ENCODE peak calls at places on chromosomes 13 and 19, in nine cellular contexts. M is progenitor cell of endocrine pancreas; J is NCI-H774; U is BE2C; A is CD8-positive, alpha-beta T cell; B is prostate gland; K is activated naive CD8-positive, alpha-beta T cell treated with anti-CD3 and anti-CD28 coated beads, Interleukin-2, amount 50 U/mL, for 24 hours; Q is dermis microvascular lymphatic vessel endothelial cell; C is dermis blood vessel endothelial cell. D is an unnamed sample.

GRCh38 chr13:40231311-40231710 is 435.1 kb downstream of the FOXO1 start:
- DNase-seq in A (no peak), U (no peak), Q (no peak), J (no peak), K (no peak), B (no peak), M (no peak), C (peak; percentile 5), D (no peak)

GRCh38 chr13:45833663-45834062 is 17.9 kb downstream of the SIAH3 start:
- DNase-seq in A (no peak), Q (peak; percentile 35), C (peak; percentile 57), K (no peak), B (peak; percentile 51), U (no peak), M (no peak), J (no peak), D (no peak)

GRCh38 chr13:101512650-101513049 is 60.2 kb downstream of the ITGBL1 start:
- DNase-seq in A (no peak), M (no peak), B (no peak), Q (peak; percentile 53), K (no peak), C (peak; percentile 28), U (no peak), J (no peak), D (no peak)

GRCh38 chr13:98802999-98803666 is 50.7 kb upstream of the SLC15A1 start:
- DNase-seq in B (no peak), J (no peak), M (no peak), K (no peak), A (no peak), C (no peak), U (no peak), Q (no peak), D (no peak)

GRCh38 chr19:48484247-48484893 is 15.2 kb downstream of the CYTH2 start:
- DNase-seq in J (no peak), B (no peak), A (no peak), U (no peak), K (no peak), M (no peak), C (no peak), Q (no peak), D (no peak)

GRCh38 chr19:3589439-3589838 is 4.2 kb downstream of the GIPC3 start:
- DNase-seq in A (no peak), J (no peak), K (no peak), U (no peak), Q (no peak), C (no peak), M (no peak), B (no peak), D (no peak)

GRCh38 chr19:15299568-15300409 is 32.5 kb downstream of the BRD4 start:
- DNase-seq in M (no peak), K (no peak), J (no peak), A (no peak), C (no peak), Q (no peak), B (no peak), U (no peak), D (no peak)

GRCh38 chr19:42816901-42817300 is 51.4 kb upstream of the PSG8 start:
- DNase-seq in U (no peak), K (no peak), Q (no peak), J (no peak), C (no peak), M (no peak), A (no peak), B (no peak), D (no peak)

GRCh38 chr13:100835695-100836094 is 161.1 kb upstream of the TMTC4 start:
- DNase-seq in Q (no peak), J (no peak), A (no peak), B (no peak), K (no peak), C (no peak), M (no peak), U (no peak), D (no peak)

GRCh38 chr19:29048873-29049272 is 164.1 kb downstream of the UQCRFS1 start:
- DNase-seq in A (no peak), U (no peak), C (no peak), B (no peak), K (no peak), M (no peak), J (no peak), Q (no peak), D (no peak)

D was measured in naive thymus-derived CD4-positive, alpha-beta T cell.